ENCODE peak calls at places on chromosomes 11 and 22, in seven cellular contexts. W, J, D, O, A, R and K are unnamed samples.

GRCh38 chr11:73633999-73634398 is 12.4 kb upstream of the PLEKHB1 start:
- DNase-seq in W (no peak), J (no peak), D (no peak), O (no peak), A (no peak), R (no peak), K (no peak)

GRCh38 chr22:37753746-37754145 is 54.0 kb upstream of the GCAT start:
- DNase-seq in W (peak; percentile 52), J (no peak), D (peak; percentile 44), O (no peak), A (no peak), R (no peak), K (peak; percentile 39)

GRCh38 chr11:57361926-57362325 is 19.0 kb downstream of the PRG3 start:
- DNase-seq in W (no peak), J (no peak), D (no peak), O (no peak), A (no peak), R (no peak), K (no peak)

GRCh38 chr11:35727140-35727539 is 64.6 kb downstream of the TRIM44 start:
- DNase-seq in W (no peak), J (no peak), D (no peak), O (no peak), A (no peak), R (no peak), K (no peak)

GRCh38 chr22:25800766-25801165 is 58.8 kb downstream of the MYO18B start:
- DNase-seq in W (no peak), J (no peak), D (no peak), O (no peak), A (no peak), R (no peak), K (no peak)

GRCh38 chr11:104163100-104164027 is 583 bp downstream of the PDGFD start:
- DNase-seq in W (no peak), J (peak; percentile 61), D (peak; percentile 41), O (peak; percentile 25), A (no peak), R (no peak), K (peak; percentile 47)

GRCh38 chr22:43852605-43853327 is 9.5 kb downstream of the SULT4A1 start:
- DNase-seq in W (no peak), J (no peak), D (no peak), O (no peak), A (no peak), R (no peak), K (no peak)

GRCh38 chr11:123559418-123559817 is 95.0 kb downstream of the SCN3B start:
- DNase-seq in W (no peak), J (no peak), D (no peak), O (no peak), A (no peak), R (no peak), K (no peak)

GRCh38 chr22:31616315-31616980 is 45.6 kb downstream of the PISD start:
- DNase-seq in W (no peak), J (no peak), D (no peak), O (no peak), A (no peak), R (no peak), K (no peak)

GRCh38 chr11:65204646-65205601 is 23.2 kb downstream of the CAPN1 start:
- DNase-seq in W (peak; percentile 59), J (peak; percentile 48), D (no peak), O (no peak), A (no peak), R (peak; percentile 68), K (no peak)

GRCh38 chr11:125299821-125300220 is 135.3 kb downstream of the PKNOX2 start:
- DNase-seq in W (no peak), J (no peak), D (no peak), O (no peak), A (no peak), R (no peak), K (no peak)

GRCh38 chr11:12079726-12080556 is 30.4 kb upstream of the MICAL2 start:
- DNase-seq in W (peak; percentile 96), J (no peak), D (peak; percentile 52), O (no peak), A (peak; percentile 79), R (no peak), K (peak; percentile 26)

GRCh38 chr11:72726266-72727220 is 25.7 kb downstream of the ARAP1 start:
- DNase-seq in W (no peak), J (no peak), D (no peak), O (no peak), A (no peak), R (no peak), K (no peak)

GRCh38 chr22:19904174-19904856 is 37.3 kb upstream of the COMT start:
- DNase-seq in W (no peak), J (no peak), D (no peak), O (no peak), A (no peak), R (no peak), K (no peak)

GRCh38 chr11:72141066-72141465 is 5.5 kb downstream of the FOLR3 start:
- DNase-seq in W (peak; percentile 78), J (no peak), D (no peak), O (no peak), A (no peak), R (no peak), K (no peak)

GRCh38 chr11:8070417-8071101 is 10.5 kb upstream of the TUB start:
- DNase-seq in W (peak; percentile 50), J (peak; percentile 33), D (no peak), O (no peak), A (peak; percentile 21), R (peak; percentile 26), K (no peak)

GRCh38 chr22:46121523-46122287 is 28.6 kb upstream of the PPARA start:
- DNase-seq in W (no peak), J (no peak), D (no peak), O (no peak), A (no peak), R (no peak), K (no peak)

GRCh38 chr11:76048763-76049162 is 157.5 kb downstream of the WNT11 start:
- DNase-seq in W (no peak), J (peak; percentile 92), D (no peak), O (no peak), A (peak; percentile 13), R (peak; percentile 54), K (peak; percentile 68)

GRCh38 chr11:68312780-68313573 is 586 bp downstream of the LRP5 start:
- DNase-seq in W (peak; percentile 10), J (no peak), D (no peak), O (no peak), A (no peak), R (peak; percentile 39), K (peak; percentile 37)

GRCh38 chr11:125053167-125053566 is 9.9 kb upstream of the SLC37A2 start:
- DNase-seq in W (peak; percentile 43), J (no peak), D (no peak), O (no peak), A (no peak), R (no peak), K (no peak)

GRCh38 chr11:4606231-4607015 is 1.6 kb downstream of the TRIM68 start:
- DNase-seq in W (peak; percentile 9), J (no peak), D (no peak), O (peak; percentile 45), A (no peak), R (no peak), K (no peak)

GRCh38 chr11:15062631-15063030 is 10.8 kb upstream of the CALCB start:
- DNase-seq in W (no peak), J (no peak), D (no peak), O (no peak), A (no peak), R (no peak), K (no peak)

GRCh38 chr11:130448416-130449068 is at the start of gene ADAMTS15:
- DNase-seq in W (peak; percentile 97), J (no peak), D (peak; percentile 91), O (peak; percentile 87), A (peak; percentile 51), R (no peak), K (peak; percentile 57)

GRCh38 chr11:130872102-130872501 is 44.2 kb downstream of the SNX19 start:
- DNase-seq in W (no peak), J (no peak), D (no peak), O (no peak), A (no peak), R (no peak), K (no peak)

GRCh38 chr11:47149781-47150180 is 26.9 kb downstream of the ARFGAP2 start:
- DNase-seq in W (no peak), J (no peak), D (no peak), O (no peak), A (no peak), R (no peak), K (no peak)

GRCh38 chr11:12531681-12532080 is 142.5 kb upstream of the TEAD1 start:
- DNase-seq in W (no peak), J (no peak), D (no peak), O (no peak), A (no peak), R (no peak), K (no peak)

GRCh38 chr22:23282516-23282915 is 102.2 kb downstream of the BCR start:
- DNase-seq in W (no peak), J (no peak), D (no peak), O (no peak), A (no peak), R (no peak), K (no peak)
- H3K4me1 ChIP-seq in W (peaks cover 22% of the 10 kb centered on the region), J (peaks cover 16% of the 10 kb centered on the region), D (peaks cover 34% of the 10 kb centered on the region), O (peaks cover 14% of the 10 kb centered on the region), A (peaks cover 18% of the 10 kb centered on the region), R (no peaks in the 10 kb centered on the region), K (peaks cover 33% of the 10 kb centered on the region)

GRCh38 chr11:95089620-95090542 is at the start of gene ENDOD1:
- DNase-seq in W (peak; percentile 90), J (peak; percentile 88), D (peak; percentile 83), O (peak; percentile 88), A (no peak), R (peak; percentile 91), K (peak; percentile 84)

GRCh38 chr11:95091663-95092062 is 2.0 kb downstream of the ENDOD1 start:
- DNase-seq in W (no peak), J (no peak), D (no peak), O (no peak), A (no peak), R (no peak), K (no peak)

GRCh38 chr11:95095858-95096587 is 6.4 kb downstream of the ENDOD1 start:
- DNase-seq in W (peak; percentile 57), J (peak; percentile 75), D (no peak), O (no peak), A (no peak), R (no peak), K (no peak)

GRCh38 chr11:95093548-95093947 is 3.9 kb downstream of the ENDOD1 start:
- DNase-seq in W (no peak), J (peak; percentile 75), D (no peak), O (no peak), A (no peak), R (no peak), K (no peak)

GRCh38 chr11:95092549-95093324 is 3.1 kb downstream of the ENDOD1 start:
- DNase-seq in W (peak; percentile 92), J (peak; percentile 62), D (no peak), O (peak; percentile 83), A (no peak), R (peak; percentile 54), K (no peak)
- TF ChIP-seq CTCF in W (peak; percentile 57), J (peak; percentile 80), D (peak; percentile 51), O (peak; percentile 42), A (no peak), R (peak; percentile 58), K (peak; percentile 29)

GRCh38 chr11:32416301-32416700 is 19.0 kb downstream of the WT1 start:
- DNase-seq in W (no peak), J (no peak), D (no peak), O (no peak), A (no peak), R (no peak), K (no peak)
- H3K4me1 ChIP-seq in W (no peaks in the 10 kb centered on the region), J (peaks cover 8% of the 10 kb centered on the region), D (peaks cover 1% of the 10 kb centered on the region), O (no peaks in the 10 kb centered on the region), A (no peaks in the 10 kb centered on the region), R (peaks cover 16% of the 10 kb centered on the region), K (no peaks in the 10 kb centered on the region)

GRCh38 chr22:23608583-23608982 is 23.5 kb downstream of the DRICH1 start:
- DNase-seq in W (peak; percentile 4), J (no peak), D (no peak), O (no peak), A (no peak), R (peak; percentile 45), K (no peak)
- TF ChIP-seq CTCF in W (no peak), J (no peak), D (no peak), O (no peak), A (no peak), R (no peak), K (no peak)